ENCODE peak calls at places on chromosomes 4 and X, in seven cellular contexts. X, C, J, S, R, N and V are unnamed samples.

GRCh38 chr4:152585036-152585439 is 49.1 kb upstream of the FBXW7 start:
- ATAC-seq in S (peak; percentile 52), R (no peak), N (peak; percentile 46), J (peak; percentile 48), X (no peak), C (peak; percentile 36), V (no peak)

GRCh38 chr4:109978704-109979103 is 66.0 kb downstream of the EGF start:
- ATAC-seq in J (no peak), X (no peak), R (no peak), S (no peak), N (no peak), C (no peak), V (no peak)

GRCh38 chrX:7996414-7996813 is 69.2 kb upstream of the PNPLA4 start:
- ATAC-seq in C (no peak), J (peak; percentile 43), R (no peak), N (no peak), X (no peak), S (no peak), V (no peak)

GRCh38 chr4:118910221-118910620 is 21.6 kb downstream of the SYNPO2 start:
- ATAC-seq in N (no peak), R (no peak), C (no peak), S (no peak), J (no peak), X (peak; percentile 30), V (no peak)

GRCh38 chrX:10381218-10381617 is 224.4 kb downstream of the CLCN4 start:
- ATAC-seq in N (no peak), J (no peak), X (no peak), S (no peak), R (no peak), C (no peak), V (no peak)

GRCh38 chr4:171621646-171622045 is 191.6 kb upstream of the GALNTL6 start:
- ATAC-seq in N (no peak), X (no peak), R (no peak), S (no peak), C (no peak), J (no peak), V (no peak)

GRCh38 chr4:149897784-149898183 is 82.1 kb upstream of the IQCM start:
- ATAC-seq in R (no peak), N (no peak), X (no peak), C (no peak), S (no peak), J (peak; percentile 44), V (no peak)

GRCh38 chrX:72382199-72382590 is 76.5 kb upstream of the CITED1 start:
- ATAC-seq in X (peak; percentile 88), S (no peak), N (no peak), C (peak; percentile 65), J (peak; percentile 44), R (peak; percentile 72), V (no peak)

GRCh38 chr4:7780751-7781348 is 158.8 kb downstream of the AFAP1 start:
- ATAC-seq in R (no peak), X (no peak), S (peak; percentile 63), N (no peak), C (no peak), J (no peak), V (no peak)

GRCh38 chr4:18798123-18798522 is 776.6 kb upstream of the LCORL start:
- ATAC-seq in C (no peak), X (peak; percentile 75), J (no peak), R (peak; percentile 74), S (no peak), N (no peak), V (no peak)

GRCh38 chr4:128802680-128803628 is 6.5 kb upstream of the JADE1 start:
- ATAC-seq in R (no peak), S (no peak), C (no peak), N (no peak), J (peak; percentile 44), X (no peak), V (no peak)

GRCh38 chrX:49725923-49726904 is 30.4 kb upstream of the PAGE1 start:
- ATAC-seq in N (no peak), S (no peak), X (no peak), R (no peak), C (no peak), J (no peak), V (no peak)

GRCh38 chr4:2091990-2092652 is 33.0 kb downstream of the NAT8L start:
- ATAC-seq in C (no peak), R (no peak), J (no peak), S (no peak), N (no peak), X (no peak), V (no peak)

GRCh38 chrX:106278951-106279350 is 110.8 kb downstream of the PWWP3B start:
- ATAC-seq in J (no peak), N (no peak), C (no peak), S (no peak), X (no peak), R (no peak), V (no peak)

GRCh38 chr4:25030283-25031076 is at the start of gene LGI2:
- ATAC-seq in X (peak; percentile 86), S (no peak), J (peak; percentile 49), R (peak; percentile 80), N (no peak), C (peak; percentile 45), V (peak; percentile 72)

GRCh38 chr4:134560728-134561127 is 359.1 kb upstream of the PABPC4L start:
- ATAC-seq in J (no peak), C (no peak), X (no peak), S (no peak), R (no peak), N (no peak), V (no peak)

GRCh38 chr4:176584031-176584430 is 208.7 kb downstream of the VEGFC start:
- ATAC-seq in R (no peak), S (no peak), X (no peak), N (no peak), J (no peak), C (no peak), V (no peak)

GRCh38 chr4:152997771-152998487 is 61.8 kb downstream of the FHDC1 start:
- ATAC-seq in S (no peak), X (peak; percentile 64), N (no peak), R (no peak), J (peak; percentile 32), C (no peak), V (no peak)

GRCh38 chrX:3425031-3425430 is 78.6 kb upstream of the MXRA5 start:
- ATAC-seq in J (no peak), S (no peak), R (no peak), C (no peak), N (no peak), X (no peak), V (no peak)